ENCODE peak calls at places on chromosomes 2 and 18, in six cellular contexts. R, U, F, X, M and Q are unnamed samples. For H3K27me3, the result is how much of the 10 kb centered on the place peaks cover.

GRCh38 chr2:106537047-106537446 is 49.9 kb downstream of the CD8B2 start:
- DNase-seq in R (no peak), U (no peak), F (no peak), X (no peak), M (peak), Q (no peak)

GRCh38 chr2:48651127-48651526 is 33.5 kb downstream of the GTF2A1L start:
- DNase-seq in R (peak), U (no peak), F (no peak), X (no peak), M (no peak), Q (no peak)

GRCh38 chr2:56749152-56749752 is 565.5 kb downstream of the CCDC85A start:
- DNase-seq in R (peak), U (no peak), F (no peak), X (peak), M (no peak), Q (no peak)

GRCh38 chr2:189829092-189829843 is 45.0 kb downstream of the PMS1 start:
- DNase-seq in R (no peak), U (no peak), F (no peak), X (no peak), M (no peak), Q (no peak)

GRCh38 chr18:7273301-7273911 is 42.5 kb downstream of the LRRC30 start:
- DNase-seq in R (peak), U (peak), F (peak), X (no peak), M (peak), Q (peak)

GRCh38 chr2:136736236-136736635 is 29.1 kb upstream of the THSD7B start:
- DNase-seq in R (no peak), U (no peak), F (no peak), X (no peak), M (no peak), Q (no peak)

GRCh38 chr2:215010390-215010789 is 128.0 kb downstream of the ABCA12 start:
- DNase-seq in R (no peak), U (no peak), F (no peak), X (no peak), M (no peak), Q (no peak)

GRCh38 chr18:77899972-77900754 is 650.5 kb downstream of the GALR1 start:
- DNase-seq in R (peak), U (no peak), F (peak), X (peak), M (no peak), Q (peak)

GRCh38 chr2:75007819-75008218 is 49.4 kb downstream of the POLE4 start:
- DNase-seq in R (no peak), U (no peak), F (no peak), X (no peak), M (no peak), Q (no peak)

GRCh38 chr18:38243291-38243690 is 677.7 kb upstream of the CELF4 start:
- DNase-seq in R (no peak), U (no peak), F (no peak), X (no peak), M (no peak), Q (no peak)

GRCh38 chr2:98487806-98488189 is 43.1 kb downstream of the INPP4A start:
- DNase-seq in R (peak), U (no peak), F (no peak), X (peak), M (no peak), Q (no peak)

GRCh38 chr2:149800624-149801220 is 213.1 kb upstream of the MMADHC start:
- DNase-seq in R (no peak), U (no peak), F (no peak), X (no peak), M (no peak), Q (no peak)

GRCh38 chr2:120104002-120104467 is 91.2 kb downstream of the EPB41L5 start:
- DNase-seq in R (peak), U (no peak), F (no peak), X (no peak), M (no peak), Q (no peak)

GRCh38 chr2:88600038-88600465 is 27.2 kb downstream of the EIF2AK3 start:
- DNase-seq in R (peak), U (no peak), F (peak), X (peak), M (peak), Q (no peak)

GRCh38 chr18:45686892-45687611 is 36.9 kb upstream of the SLC14A1 start:
- DNase-seq in R (no peak), U (no peak), F (no peak), X (peak), M (no peak), Q (no peak)

GRCh38 chr2:72917875-72918660 is 749 bp downstream of the EMX1 start:
- DNase-seq in R (no peak), U (peak), F (no peak), X (no peak), M (no peak), Q (no peak)

GRCh38 chr2:47086054-47086471 is 69.0 kb downstream of the STPG4 start:
- DNase-seq in R (no peak), U (no peak), F (no peak), X (no peak), M (no peak), Q (no peak)

GRCh38 chr2:192267484-192267883 is 72.8 kb upstream of the TMEFF2 start:
- DNase-seq in R (peak), U (no peak), F (no peak), X (no peak), M (no peak), Q (no peak)

GRCh38 chr18:12329125-12329698 is 21.2 kb downstream of the TUBB6 start:
- DNase-seq in R (no peak), U (no peak), F (no peak), X (no peak), M (no peak), Q (no peak)

GRCh38 chr2:152508446-152508845 is 173.5 kb downstream of the FMNL2 start:
- DNase-seq in R (peak), U (no peak), F (no peak), X (no peak), M (no peak), Q (no peak)

GRCh38 chr18:58012356-58012755 is 31.7 kb upstream of the NEDD4L start:
- DNase-seq in R (no peak), U (no peak), F (no peak), X (no peak), M (no peak), Q (no peak)

GRCh38 chr18:33184178-33184577 is 256.3 kb downstream of the CCDC178 start:
- DNase-seq in R (peak), U (no peak), F (no peak), X (no peak), M (no peak), Q (no peak)

GRCh38 chr2:88016948-88017779 is 817 bp upstream of the RNU2-63P start:
- DNase-seq in R (no peak), U (no peak), F (no peak), X (peak), M (no peak), Q (peak)

GRCh38 chr18:38076346-38077053 is 510.9 kb upstream of the CELF4 start:
- DNase-seq in R (no peak), U (no peak), F (no peak), X (no peak), M (no peak), Q (no peak)

GRCh38 chr2:64291181-64291580 is 147.0 kb upstream of the PELI1 start:
- DNase-seq in R (peak), U (peak), F (no peak), X (no peak), M (no peak), Q (no peak)

GRCh38 chr2:25251032-25251460 is 82.7 kb upstream of the POMC start:
- DNase-seq in R (no peak), U (no peak), F (no peak), X (no peak), M (no peak), Q (no peak)
- H3K27me3 ChIP-seq in R (under half), U (under half), F (under half), X (under half), M (under half), Q (under half)

DNA sequence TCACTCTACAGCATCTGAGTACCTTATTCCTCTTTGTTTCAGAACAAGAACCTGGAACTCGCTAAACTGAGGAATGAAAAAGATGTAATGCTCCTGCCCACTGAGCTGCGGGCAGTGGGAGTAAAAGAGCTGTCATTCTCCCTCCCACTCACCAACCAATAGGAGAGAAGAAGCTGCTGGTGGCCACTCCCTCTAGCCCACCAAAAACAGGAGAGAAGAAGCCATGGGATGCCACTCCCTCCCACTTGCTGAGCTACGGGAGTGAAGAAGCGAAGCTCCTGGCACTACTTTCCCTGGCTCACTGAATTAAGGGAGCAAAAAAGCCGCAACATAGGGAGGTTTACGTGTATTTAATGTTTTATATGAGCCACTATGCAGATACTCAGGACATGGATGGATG is 53.7 kb downstream of the RIT2 start:
- DNase-seq in R (no peak), U (no peak), F (no peak), X (no peak), M (no peak), Q (no peak)
- H3K27ac ChIP-seq in R (no peak), U (no peak), F (no peak), X (no peak), M (no peak), Q (no peak)

GRCh38 chr18:55511277-55511676 is 76.7 kb downstream of the TCF4 start:
- DNase-seq in R (no peak), U (no peak), F (no peak), X (no peak), M (no peak), Q (no peak)
- H3K4me3 ChIP-seq in R (peak), U (no peak), F (no peak), X (no peak), M (no peak), Q (peak)

GRCh38 chr2:70887550-70888229 is 48.0 kb upstream of the ATP6V1B1 start:
- DNase-seq in R (no peak), U (no peak), F (no peak), X (no peak), M (peak), Q (no peak)
- H3K27me3 ChIP-seq in R (under half), U (under half), F (under half), X (under half), M (under half), Q (half or more)

DNA sequence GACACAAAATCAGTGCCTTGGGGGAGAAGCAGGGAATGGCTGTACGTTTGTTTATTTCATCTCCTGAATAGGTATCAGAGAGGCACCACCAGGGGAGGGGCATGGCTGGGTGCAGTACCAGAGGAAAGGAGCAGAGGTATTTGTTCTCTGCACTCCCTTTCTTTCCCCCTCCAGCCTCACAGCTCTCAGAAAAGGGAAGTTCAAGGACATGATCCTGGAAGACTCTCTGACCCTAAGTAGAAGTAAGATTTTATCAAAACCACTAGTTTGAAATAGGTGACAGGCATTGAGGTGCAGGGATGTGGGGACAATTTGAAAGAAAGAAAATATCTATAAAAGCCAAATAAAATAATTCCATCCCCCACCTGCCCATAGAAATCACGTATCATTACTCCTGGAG is 136.5 kb downstream of the LRRTM1 start:
- DNase-seq in R (no peak), U (no peak), F (no peak), X (no peak), M (no peak), Q (no peak)
- H3K27ac ChIP-seq in R (no peak), U (no peak), F (no peak), X (no peak), M (no peak), Q (no peak)

GRCh38 chr2:71277536-71278103 is 50.7 kb upstream of the PAIP2B start:
- DNase-seq in R (peak), U (peak), F (peak), X (peak), M (peak), Q (peak)

GRCh38 chr2:71275939-71276310 is 49.0 kb upstream of the PAIP2B start:
- DNase-seq in R (no peak), U (no peak), F (no peak), X (peak), M (no peak), Q (no peak)

GRCh38 chr2:71276311-71277158 is 49.6 kb upstream of the PAIP2B start:
- DNase-seq in R (peak), U (peak), F (peak), X (peak), M (peak), Q (peak)

GRCh38 chr2:71281950-71282349 is 49.6 kb upstream of the ZNF638 start:
- DNase-seq in R (peak), U (no peak), F (no peak), X (no peak), M (no peak), Q (no peak)

DNA sequence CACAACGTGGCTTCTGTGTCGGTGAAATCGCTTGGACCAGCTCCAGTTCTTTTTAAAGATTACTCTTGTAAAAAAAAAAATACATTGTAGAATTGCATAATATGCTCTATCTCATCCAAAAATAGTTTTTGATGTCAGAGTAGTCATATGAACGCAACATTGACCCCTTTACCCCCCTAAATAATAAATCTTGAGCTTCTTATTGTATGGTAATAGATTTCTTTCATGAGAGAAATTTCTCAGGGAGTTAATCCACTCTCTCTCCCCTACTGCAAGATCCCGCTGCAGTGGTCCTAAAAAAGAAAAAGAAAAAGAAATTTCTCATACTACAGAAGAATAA is 50.2 kb upstream of the PAIP2B start:
- DNase-seq in R (no peak), U (no peak), F (no peak), X (no peak), M (no peak), Q (no peak)
- H3K4me3 ChIP-seq in R (peak), U (peak), F (peak), X (peak), M (peak), Q (peak)

GRCh38 chr18:73462092-73462491 is 594.3 kb upstream of the NETO1 start:
- DNase-seq in R (peak), U (no peak), F (no peak), X (no peak), M (peak), Q (no peak)
- H3K27me3 ChIP-seq in R (under half), U (under half), F (under half), X (under half), M (under half), Q (under half)

GRCh38 chr18:28120811-28121210 is 56.1 kb downstream of the CDH2 start:
- DNase-seq in R (no peak), U (no peak), F (no peak), X (no peak), M (no peak), Q (no peak)

GRCh38 chr18:28126768-28127167 is 50.2 kb downstream of the CDH2 start:
- DNase-seq in R (no peak), U (no peak), F (no peak), X (no peak), M (no peak), Q (no peak)

GRCh38 chr18:28124239-28125029 is 52.5 kb downstream of the CDH2 start:
- DNase-seq in R (peak), U (no peak), F (no peak), X (no peak), M (no peak), Q (no peak)

GRCh38 chr18:28125051-28125450 is 51.9 kb downstream of the CDH2 start:
- DNase-seq in R (peak), U (no peak), F (no peak), X (no peak), M (no peak), Q (no peak)

DNA sequence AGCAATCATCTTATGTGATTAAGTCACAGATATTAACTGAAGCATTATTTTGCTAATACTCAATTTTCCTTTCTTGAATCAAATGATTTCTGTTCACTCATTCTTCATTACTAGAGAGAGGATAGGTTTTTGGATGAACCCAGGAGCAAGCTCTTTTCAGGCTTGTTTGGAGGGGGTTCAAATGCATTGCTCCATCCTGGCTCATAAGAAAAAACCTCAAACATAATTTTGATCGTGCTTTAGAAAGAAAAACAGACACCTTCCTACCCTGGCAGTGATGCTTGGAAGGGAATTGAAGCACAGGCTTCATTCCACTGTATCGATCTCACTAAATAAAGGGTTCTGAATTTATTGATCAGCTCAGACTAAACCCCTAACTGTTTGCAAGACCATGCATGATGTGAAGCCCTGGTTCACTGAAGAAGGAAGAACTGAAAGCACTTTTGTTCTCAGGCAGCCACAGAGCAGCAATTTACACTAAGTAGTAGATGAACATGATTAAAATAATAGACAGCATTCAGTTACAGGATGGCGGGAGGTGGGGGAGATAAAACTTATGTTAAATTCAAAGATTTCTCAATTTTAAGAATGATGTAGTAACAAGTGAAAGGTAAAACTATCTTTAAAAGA is 53.4 kb downstream of the CDH2 start:
- DNase-seq in R (no peak), U (no peak), F (no peak), X (no peak), M (no peak), Q (no peak)
- H3K27ac ChIP-seq in R (no peak), U (no peak), F (no peak), X (no peak), M (peak), Q (peak)